ENCODE peak calls at places on chromosomes 11 and 22, in six cellular contexts. One of them, this sample, is unnamed.

GRCh38 chr11:129965248-129965647 is 37.4 kb downstream of the PRDM10 start:
- DNase-seq in IMR-90: no peak
- DNase-seq in heart left ventricle: no peak
- DNase-seq in adrenal gland: no peak
- DNase-seq in prostate gland: no peak
- DNase-seq in ovary: no peak
- DNase-seq in this sample: no peak

GRCh38 chr11:121648306-121648705 is 195.5 kb upstream of the SORL1-AS1 start:
- DNase-seq in adrenal gland: no peak
- DNase-seq in heart left ventricle: no peak
- DNase-seq in ovary: no peak
- DNase-seq in IMR-90: no peak
- DNase-seq in prostate gland: no peak
- DNase-seq in this sample: no peak

GRCh38 chr11:27013741-27014415 is 20.0 kb downstream of the FIBIN start:
- DNase-seq in IMR-90: peak; percentile 31
- DNase-seq in heart left ventricle: no peak
- DNase-seq in ovary: no peak
- DNase-seq in prostate gland: peak; percentile 18
- DNase-seq in adrenal gland: no peak
- DNase-seq in this sample: no peak

GRCh38 chr11:103888541-103888951 is 147.9 kb upstream of the DDI1 start:
- DNase-seq in adrenal gland: no peak
- DNase-seq in prostate gland: no peak
- DNase-seq in heart left ventricle: no peak
- DNase-seq in ovary: no peak
- DNase-seq in IMR-90: no peak
- DNase-seq in this sample: no peak

GRCh38 chr11:67510023-67510345 is 2.0 kb upstream of the CDK2AP2 start:
- DNase-seq in heart left ventricle: no peak
- DNase-seq in ovary: no peak
- DNase-seq in IMR-90: peak; percentile 24
- DNase-seq in prostate gland: no peak
- DNase-seq in adrenal gland: no peak
- DNase-seq in this sample: no peak

GRCh38 chr11:47858169-47858543 is 10.0 kb upstream of the NUP160 start:
- DNase-seq in prostate gland: no peak
- DNase-seq in heart left ventricle: no peak
- DNase-seq in IMR-90: peak; percentile 72
- DNase-seq in adrenal gland: no peak
- DNase-seq in ovary: no peak
- DNase-seq in this sample: peak; percentile 38

GRCh38 chr11:13152736-13153541 is 124.7 kb upstream of the BMAL1 start:
- DNase-seq in prostate gland: no peak
- DNase-seq in adrenal gland: no peak
- DNase-seq in ovary: no peak
- DNase-seq in heart left ventricle: no peak
- DNase-seq in IMR-90: peak; percentile 42
- DNase-seq in this sample: no peak

GRCh38 chr22:37676691-37677627 is 1.5 kb downstream of the LGALS1 start:
- DNase-seq in heart left ventricle: peak; percentile 88
- DNase-seq in prostate gland: peak; percentile 76
- DNase-seq in ovary: peak; percentile 93
- DNase-seq in adrenal gland: peak; percentile 93
- DNase-seq in IMR-90: peak; percentile 98
- DNase-seq in this sample: peak; percentile 85

GRCh38 chr11:119166368-119167076 is 2.0 kb upstream of the NLRX1 start:
- DNase-seq in IMR-90: peak; percentile 51
- DNase-seq in ovary: no peak
- DNase-seq in heart left ventricle: no peak
- DNase-seq in adrenal gland: no peak
- DNase-seq in prostate gland: no peak
- DNase-seq in this sample: peak; percentile 92

GRCh38 chr11:43574949-43575915 is 105.3 kb upstream of the HSD17B12 start:
- DNase-seq in adrenal gland: no peak
- DNase-seq in IMR-90: peak; percentile 82
- DNase-seq in heart left ventricle: peak; percentile 32
- DNase-seq in prostate gland: no peak
- DNase-seq in ovary: peak; percentile 45
- DNase-seq in this sample: no peak

DNA sequence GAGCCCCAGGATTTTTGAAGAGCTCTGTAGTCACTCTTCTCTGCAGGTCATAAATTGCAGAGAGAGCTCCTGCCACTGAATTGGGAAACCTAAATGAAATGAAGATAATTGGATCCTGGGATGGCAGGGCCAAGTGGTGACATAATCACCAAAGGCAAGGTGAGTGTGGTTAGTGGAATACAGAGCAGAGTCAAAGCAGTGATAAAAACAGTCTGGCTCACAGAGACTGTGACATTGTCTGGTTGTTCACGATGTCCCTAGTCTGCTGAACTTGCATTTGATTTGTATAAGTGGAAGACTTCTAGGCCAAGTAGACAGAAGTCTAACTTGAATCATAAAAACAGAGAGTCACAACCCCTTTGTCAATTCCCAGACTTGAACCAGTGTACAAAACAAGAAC is 26.8 kb upstream of the SPATA19 start:
- DNase-seq in heart left ventricle: no peak
- DNase-seq in adrenal gland: no peak
- DNase-seq in ovary: no peak
- DNase-seq in IMR-90: no peak
- DNase-seq in prostate gland: no peak
- DNase-seq in this sample: no peak
- TF ChIP-seq POLR2A in heart left ventricle: no peak
- TF ChIP-seq POLR2A in adrenal gland: no peak
- TF ChIP-seq POLR2A in ovary: no peak
- TF ChIP-seq POLR2A in IMR-90: no peak
- TF ChIP-seq POLR2A in prostate gland: no peak
- TF ChIP-seq POLR2A in this sample: no peak

DNA sequence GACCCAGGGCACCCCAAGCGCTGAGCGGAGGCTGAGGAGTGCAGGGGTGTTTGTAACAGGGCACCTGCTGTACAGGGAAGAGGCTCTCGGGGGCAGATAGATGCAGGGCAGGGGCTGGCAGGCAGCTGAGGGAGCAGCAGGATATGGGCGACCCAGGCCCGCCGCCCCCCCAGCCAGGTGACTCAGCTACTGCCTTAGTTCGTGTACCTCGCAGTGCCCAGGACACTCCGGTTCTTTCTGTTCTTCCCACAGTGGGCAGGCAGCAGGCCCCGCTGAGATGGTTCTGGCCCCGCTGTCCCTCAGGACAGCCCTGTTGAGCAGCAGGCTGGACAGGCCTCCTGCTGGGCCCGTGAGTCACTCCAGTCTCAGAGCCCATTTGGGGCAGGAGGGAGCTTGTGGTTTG is 16.2 kb downstream of the PHLDA2 start:
- DNase-seq in prostate gland: no peak
- DNase-seq in heart left ventricle: no peak
- DNase-seq in ovary: no peak
- DNase-seq in adrenal gland: no peak
- DNase-seq in IMR-90: peak; percentile 44
- DNase-seq in this sample: peak; percentile 75
- H3K27ac ChIP-seq in prostate gland: peak overlapping the region; percentile 88
- H3K27ac ChIP-seq in heart left ventricle: no peak overlapping the region
- H3K27ac ChIP-seq in ovary: no peak overlapping the region
- H3K27ac ChIP-seq in adrenal gland: no peak overlapping the region
- H3K27ac ChIP-seq in IMR-90: peak overlapping the region; percentile 6
- H3K27ac ChIP-seq in this sample: peak overlapping the region; percentile 95

GRCh38 chr22:45709004-45709739 is 37.5 kb downstream of the ATXN10 start:
- DNase-seq in adrenal gland: peak; percentile 29
- DNase-seq in heart left ventricle: no peak
- DNase-seq in prostate gland: no peak
- DNase-seq in IMR-90: peak; percentile 79
- DNase-seq in ovary: no peak
- DNase-seq in this sample: no peak
- H3K36me3 ChIP-seq in adrenal gland: no peaks in the 10 kb centered on the region
- H3K36me3 ChIP-seq in heart left ventricle: no peaks in the 10 kb centered on the region
- H3K36me3 ChIP-seq in prostate gland: no peaks in the 10 kb centered on the region
- H3K36me3 ChIP-seq in IMR-90: peaks cover 13% of the 10 kb centered on the region
- H3K36me3 ChIP-seq in ovary: no peaks in the 10 kb centered on the region
- H3K36me3 ChIP-seq in this sample: peaks cover 6% of the 10 kb centered on the region

DNA sequence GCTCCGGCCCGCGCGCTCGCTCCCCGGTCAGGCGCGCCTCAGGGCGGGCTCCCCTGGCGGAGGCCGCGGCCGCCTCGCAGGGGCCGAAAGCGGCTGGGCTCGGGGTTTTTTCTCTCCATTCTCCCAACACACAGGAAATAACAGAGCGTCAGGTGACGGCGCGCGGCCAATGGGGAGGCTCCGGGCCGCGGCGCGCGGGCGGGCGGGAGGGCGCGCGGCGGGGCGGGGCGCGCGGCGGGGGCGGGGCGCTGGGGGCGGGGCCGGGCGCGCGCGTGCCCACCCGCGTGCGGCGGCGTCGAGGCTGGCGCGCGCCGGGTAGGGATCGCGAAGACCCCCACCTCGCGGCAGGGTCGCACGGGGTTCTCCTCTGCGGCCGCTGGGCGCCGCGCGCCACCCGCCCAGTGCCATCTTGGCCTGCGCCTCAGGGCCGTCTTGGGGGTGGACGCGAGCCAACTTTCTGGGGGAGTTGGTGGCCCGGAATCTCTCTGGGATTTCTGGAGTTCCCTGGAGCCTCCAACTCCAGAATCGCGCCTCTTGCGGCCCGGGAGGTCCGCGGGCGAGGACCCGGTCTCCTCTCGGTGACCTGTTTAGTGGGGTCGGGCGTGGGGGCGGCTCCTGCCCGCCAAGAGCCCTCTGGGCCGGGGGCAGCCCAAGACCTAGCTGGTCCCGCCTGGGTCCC is at the start of gene TCF20:
- DNase-seq in adrenal gland: peak; percentile 80
- DNase-seq in ovary: peak; percentile 86
- DNase-seq in heart left ventricle: peak; percentile 85
- DNase-seq in prostate gland: peak; percentile 76
- DNase-seq in IMR-90: peak; percentile 62
- DNase-seq in this sample: peak; percentile 76
- TF ChIP-seq POLR2A in adrenal gland: no peak
- TF ChIP-seq POLR2A in ovary: no peak
- TF ChIP-seq POLR2A in heart left ventricle: no peak
- TF ChIP-seq POLR2A in prostate gland: no peak
- TF ChIP-seq POLR2A in IMR-90: no peak
- TF ChIP-seq POLR2A in this sample: peak; percentile 43

GRCh38 chr22:41260871-41261270 is 20.1 kb upstream of the CHADL start:
- DNase-seq in heart left ventricle: peak; percentile 80
- DNase-seq in prostate gland: no peak
- DNase-seq in adrenal gland: no peak
- DNase-seq in IMR-90: no peak
- DNase-seq in ovary: no peak
- DNase-seq in this sample: no peak

GRCh38 chr22:41256254-41256897 is 15.6 kb upstream of the CHADL start:
- DNase-seq in prostate gland: no peak
- DNase-seq in IMR-90: peak; percentile 80
- DNase-seq in ovary: no peak
- DNase-seq in adrenal gland: peak; percentile 40
- DNase-seq in heart left ventricle: no peak
- DNase-seq in this sample: no peak

GRCh38 chr22:41257696-41258095 is 17.0 kb upstream of the CHADL start:
- DNase-seq in prostate gland: no peak
- DNase-seq in adrenal gland: no peak
- DNase-seq in ovary: no peak
- DNase-seq in IMR-90: no peak
- DNase-seq in heart left ventricle: no peak
- DNase-seq in this sample: no peak

GRCh38 chr22:41254230-41254629 is 13.5 kb upstream of the CHADL start:
- DNase-seq in adrenal gland: no peak
- DNase-seq in ovary: no peak
- DNase-seq in heart left ventricle: no peak
- DNase-seq in IMR-90: no peak
- DNase-seq in prostate gland: no peak
- DNase-seq in this sample: no peak

GRCh38 chr22:41256898-41257260 is 16.1 kb upstream of the CHADL start:
- DNase-seq in heart left ventricle: no peak
- DNase-seq in IMR-90: peak; percentile 27
- DNase-seq in prostate gland: peak; percentile 52
- DNase-seq in ovary: no peak
- DNase-seq in adrenal gland: no peak
- DNase-seq in this sample: no peak
- H3K27ac ChIP-seq in heart left ventricle: no peak overlapping the region
- H3K27ac ChIP-seq in IMR-90: peak overlapping the region; percentile 6
- H3K27ac ChIP-seq in prostate gland: peak overlapping the region; percentile 54
- H3K27ac ChIP-seq in ovary: no peak overlapping the region
- H3K27ac ChIP-seq in adrenal gland: no peak overlapping the region
- H3K27ac ChIP-seq in this sample: no peak overlapping the region

GRCh38 chr11:17138562-17138961 is 61.1 kb upstream of the RPS13 start:
- DNase-seq in heart left ventricle: no peak
- DNase-seq in prostate gland: no peak
- DNase-seq in IMR-90: no peak
- DNase-seq in adrenal gland: no peak
- DNase-seq in ovary: no peak
- DNase-seq in this sample: no peak
- H3K36me3 ChIP-seq in heart left ventricle: peaks cover 17% of the 10 kb centered on the region
- H3K36me3 ChIP-seq in prostate gland: peaks cover 3% of the 10 kb centered on the region
- H3K36me3 ChIP-seq in IMR-90: peaks cover 14% of the 10 kb centered on the region
- H3K36me3 ChIP-seq in adrenal gland: peaks cover 25% of the 10 kb centered on the region
- H3K36me3 ChIP-seq in ovary: no peaks in the 10 kb centered on the region
- H3K36me3 ChIP-seq in this sample: peaks cover 16% of the 10 kb centered on the region

DNA sequence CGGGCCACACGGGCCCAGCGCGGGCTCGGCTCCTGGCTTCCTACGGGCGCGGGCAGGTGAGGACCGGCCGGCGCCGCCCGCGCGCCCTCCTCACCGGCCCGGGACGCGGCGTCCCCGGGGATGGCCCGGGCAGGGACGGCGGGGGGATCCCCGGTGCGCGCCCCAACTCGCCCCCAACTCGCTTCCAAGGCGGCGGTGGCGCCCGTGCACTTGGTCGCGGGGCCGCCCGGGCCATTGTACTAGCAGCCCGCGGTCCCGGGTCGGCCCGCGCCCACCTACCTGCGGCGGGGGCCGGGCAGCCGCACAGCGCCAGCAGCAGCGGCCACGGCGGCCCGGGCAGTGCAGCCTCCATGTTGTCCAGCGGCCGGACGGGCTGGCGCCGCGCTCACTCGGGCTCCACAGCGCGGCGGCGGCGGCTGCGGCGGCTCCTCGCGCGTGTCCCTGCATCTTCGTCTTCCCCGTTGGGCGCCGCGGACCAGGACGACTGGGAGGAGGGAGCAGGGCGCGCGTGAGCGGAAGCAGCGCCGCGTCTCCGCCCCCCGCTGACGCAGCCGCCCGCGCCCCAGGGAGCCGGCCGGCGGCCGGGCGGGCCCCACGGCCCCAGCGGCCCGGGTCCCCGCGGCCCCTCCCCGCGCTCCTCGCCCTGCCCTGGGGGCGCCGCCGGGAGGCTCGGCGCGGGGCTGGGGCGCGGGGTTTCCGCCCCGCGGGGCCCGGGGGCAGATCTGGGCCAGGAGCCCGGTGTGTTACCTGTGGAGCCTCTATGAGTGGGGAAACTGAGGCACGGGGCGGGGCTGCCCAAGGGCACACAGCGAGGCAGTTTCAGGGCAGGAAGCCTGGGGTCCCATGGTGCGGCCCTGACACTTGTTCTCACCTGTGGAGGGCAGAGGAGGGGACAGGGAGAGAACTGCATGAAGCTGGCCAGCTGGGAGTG is 159.3 kb upstream of the GRK3 start:
- DNase-seq in heart left ventricle: peak; percentile 89
- DNase-seq in prostate gland: peak; percentile 73
- DNase-seq in IMR-90: peak; percentile 73
- DNase-seq in ovary: peak; percentile 76
- DNase-seq in adrenal gland: peak; percentile 83
- DNase-seq in this sample: peak; percentile 85
- TF ChIP-seq POLR2A in heart left ventricle: no peak
- TF ChIP-seq POLR2A in prostate gland: peak; percentile 92
- TF ChIP-seq POLR2A in IMR-90: peak; percentile 72
- TF ChIP-seq POLR2A in ovary: peak; percentile 51
- TF ChIP-seq POLR2A in adrenal gland: peak; percentile 71
- TF ChIP-seq POLR2A in this sample: peak; percentile 94